ENCODE peak calls at places on chromosomes 6 and 20, in six cellular contexts. U, V, E, X, T and L are unnamed samples.

GRCh38 chr6:109508166-109508860 is 25.3 kb upstream of the ZBTB24 start:
- DNase-seq in U (peak; percentile 18), V (no peak), E (no peak), X (no peak), T (no peak), L (no peak)

GRCh38 chr20:35091808-35092523 is 641 bp downstream of the TRPC4AP start:
- DNase-seq in U (peak; percentile 16), V (no peak), E (no peak), X (no peak), T (peak; percentile 12), L (no peak)

GRCh38 chr20:59195316-59195993 is 31.8 kb downstream of the ZNF831 start:
- DNase-seq in U (no peak), V (no peak), E (no peak), X (no peak), T (no peak), L (no peak)

GRCh38 chr6:39835856-39836442 is 43.8 kb downstream of the DAAM2 start:
- DNase-seq in U (peak; percentile 37), V (no peak), E (no peak), X (no peak), T (no peak), L (no peak)

GRCh38 chr6:141641951-141642350 is 490.8 kb upstream of the GJE1 start:
- DNase-seq in U (no peak), V (no peak), E (no peak), X (no peak), T (no peak), L (no peak)

GRCh38 chr6:105994522-105995402 is 91.4 kb upstream of the PRDM1 start:
- DNase-seq in U (peak; percentile 78), V (peak; percentile 51), E (peak; percentile 30), X (no peak), T (peak; percentile 34), L (no peak)

GRCh38 chr6:6230286-6230685 is 90.2 kb downstream of the F13A1 start:
- DNase-seq in U (no peak), V (no peak), E (no peak), X (no peak), T (peak; percentile 44), L (no peak)

GRCh38 chr6:107713214-107713962 is 110.7 kb downstream of the SCML4 start:
- DNase-seq in U (no peak), V (peak; percentile 35), E (no peak), X (no peak), T (peak; percentile 78), L (no peak)

GRCh38 chr20:41617931-41618806 is at the start of gene CHD6:
- DNase-seq in U (peak; percentile 99), V (peak; percentile 99), E (peak; percentile 98), X (peak; percentile 98), T (peak; percentile 100), L (peak; percentile 95)

GRCh38 chr6:61810047-61810446 is 476.0 kb downstream of the KHDRBS2 start:
- DNase-seq in U (no peak), V (no peak), E (no peak), X (no peak), T (no peak), L (no peak)

GRCh38 chr20:45449528-45449927 is 20.0 kb upstream of the WFDC2 start:
- DNase-seq in U (no peak), V (no peak), E (no peak), X (no peak), T (no peak), L (no peak)

GRCh38 chr20:62570897-62571666 is 71.2 kb upstream of the SLCO4A1 start:
- DNase-seq in U (no peak), V (no peak), E (no peak), X (no peak), T (no peak), L (no peak)

GRCh38 chr6:83265384-83265783 is 72.2 kb downstream of the RWDD2A start:
- DNase-seq in U (peak; percentile 73), V (no peak), E (no peak), X (no peak), T (no peak), L (peak; percentile 1)

GRCh38 chr20:16404640-16405039 is 168.6 kb downstream of the KIF16B start:
- DNase-seq in U (no peak), V (no peak), E (no peak), X (no peak), T (no peak), L (no peak)

GRCh38 chr6:113137411-113137810 is 719.7 kb upstream of the MARCKS start:
- DNase-seq in U (no peak), V (no peak), E (no peak), X (no peak), T (no peak), L (no peak)

GRCh38 chr6:27894839-27895762 is 17.1 kb downstream of the OR2B2 start:
- DNase-seq in U (peak; percentile 88), V (peak; percentile 67), E (peak; percentile 61), X (no peak), T (peak; percentile 91), L (no peak)

GRCh38 chr20:57620999-57621398 is 773 bp upstream of the ZBP1 start:
- DNase-seq in U (no peak), V (no peak), E (no peak), X (no peak), T (peak; percentile 83), L (no peak)

GRCh38 chr20:23446505-23446904 is 6.2 kb downstream of the CST11 start:
- DNase-seq in U (peak; percentile 21), V (no peak), E (no peak), X (no peak), T (peak; percentile 45), L (peak; percentile 10)

GRCh38 chr20:2746636-2747265 is 53.7 kb downstream of the CPXM1 start:
- DNase-seq in U (no peak), V (peak; percentile 3), E (no peak), X (no peak), T (no peak), L (no peak)

GRCh38 chr6:6987749-6988148 is 120.0 kb upstream of the RREB1 start:
- DNase-seq in U (no peak), V (no peak), E (no peak), X (no peak), T (no peak), L (no peak)

GRCh38 chr6:74458536-74458935 is 747.3 kb downstream of the COL12A1 start:
- DNase-seq in U (peak; percentile 31), V (no peak), E (no peak), X (no peak), T (no peak), L (no peak)

GRCh38 chr20:4813076-4813838 is 91.5 kb downstream of the PRND start:
- DNase-seq in U (no peak), V (peak; percentile 22), E (peak; percentile 84), X (no peak), T (peak; percentile 87), L (no peak)

GRCh38 chr6:49550413-49551125 is at the start of gene C6orf141:
- DNase-seq in U (no peak), V (no peak), E (peak; percentile 28), X (no peak), T (no peak), L (no peak)

GRCh38 chr6:5569491-5569890 is 308.2 kb downstream of the FARS2 start:
- DNase-seq in U (peak; percentile 49), V (no peak), E (no peak), X (no peak), T (no peak), L (no peak)

GRCh38 chr6:78062993-78063392 is 410.2 kb downstream of the MEI4 start:
- DNase-seq in U (no peak), V (no peak), E (no peak), X (no peak), T (no peak), L (no peak)

GRCh38 chr6:56902551-56903464 is 52.1 kb upstream of the BEND6 start:
- DNase-seq in U (peak; percentile 76), V (no peak), E (no peak), X (no peak), T (peak; percentile 57), L (no peak)

DNA sequence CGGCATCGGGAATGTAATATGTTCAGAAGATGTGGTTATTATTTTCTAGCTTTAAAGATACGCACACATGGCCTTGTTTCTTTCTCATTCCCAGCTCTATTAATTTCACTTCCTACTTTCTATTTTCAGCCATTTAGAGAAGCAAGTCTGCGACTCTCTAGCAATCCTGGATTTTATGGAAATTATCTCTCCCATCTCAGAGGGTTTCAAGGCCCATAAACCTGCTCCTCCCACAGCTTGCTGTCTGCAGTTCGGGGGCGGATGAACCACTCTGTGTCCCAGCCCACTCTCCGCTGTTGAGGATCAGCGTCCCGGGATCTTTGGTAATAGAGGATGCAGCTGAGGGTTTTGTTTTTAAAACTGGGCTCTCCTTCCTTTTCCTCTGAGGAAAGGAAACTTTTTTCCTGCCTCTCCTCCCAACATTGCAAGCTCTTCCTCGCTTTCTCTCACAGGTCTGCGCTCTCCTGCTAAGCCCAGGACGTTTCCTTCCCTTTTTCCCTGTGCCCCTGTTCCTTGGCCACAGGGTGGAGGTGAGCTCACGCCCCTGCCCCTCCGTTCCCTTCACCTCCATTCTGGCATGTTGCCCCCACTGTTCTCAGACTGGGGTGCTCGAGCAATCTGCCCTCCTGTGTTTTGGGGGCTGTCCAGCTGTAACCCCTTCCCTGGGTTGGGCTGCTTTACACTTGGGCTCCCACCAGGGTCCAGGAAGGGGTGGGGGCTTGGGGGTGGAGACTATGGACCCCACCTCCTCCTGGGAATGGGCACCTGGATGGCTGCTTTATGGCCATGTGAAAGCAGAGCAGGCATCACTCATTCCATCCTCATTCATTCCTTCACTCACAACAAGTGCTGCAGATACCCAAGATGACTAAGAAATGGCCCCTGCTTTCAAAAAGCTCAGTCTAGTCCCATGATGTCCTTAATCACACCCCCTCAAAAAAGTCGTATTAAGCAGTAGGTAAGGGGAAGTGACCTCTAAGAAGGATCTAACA is 54.9 kb downstream of the ZBTB9 start:
- DNase-seq in U (no peak), V (no peak), E (no peak), X (no peak), T (no peak), L (no peak)
- H3K4me3 ChIP-seq in U (no peak overlapping the region), V (no peak overlapping the region), E (no peak overlapping the region), X (no peak overlapping the region), T (no peak overlapping the region), L (no peak overlapping the region)

DNA sequence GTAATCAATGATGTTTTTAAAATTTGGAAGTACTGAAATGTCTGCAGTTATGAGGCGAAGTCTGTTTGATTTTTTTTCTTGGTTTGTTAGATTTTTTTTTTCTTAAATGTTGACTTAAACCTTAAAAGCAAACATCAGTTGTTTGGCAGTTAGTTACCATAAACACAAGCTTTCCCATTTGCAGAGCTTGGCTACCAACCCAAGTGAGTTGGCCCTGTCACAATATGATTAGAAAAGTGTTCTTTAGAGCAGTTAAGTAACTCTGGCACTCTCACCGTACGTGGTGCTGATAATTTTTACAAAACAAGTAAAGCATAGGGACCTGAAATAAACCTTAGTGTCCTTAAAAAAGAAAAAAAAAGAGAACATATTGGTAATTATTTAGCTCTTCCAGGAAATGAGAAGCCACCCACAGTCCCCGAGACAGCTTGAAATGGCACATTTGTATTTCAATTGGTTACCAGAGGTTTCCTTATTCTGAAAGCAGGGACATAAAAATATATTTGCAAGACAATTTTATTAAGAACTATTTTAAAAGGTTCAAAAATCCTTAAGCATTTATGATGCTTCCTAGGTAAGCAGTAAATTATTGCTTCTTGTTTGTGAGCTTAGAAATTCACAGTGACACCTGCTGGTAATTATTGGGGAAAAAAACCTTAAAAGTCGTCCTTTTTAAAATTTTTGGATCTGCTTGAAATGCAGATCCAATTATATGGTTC is 3.9 kb downstream of the HEY2 start:
- DNase-seq in U (peak; percentile 16), V (no peak), E (no peak), X (no peak), T (peak; percentile 41), L (no peak)
- TF ChIP-seq CTCF in U (peak; percentile 36), V (peak; percentile 54), E (peak; percentile 33), X (no peak), T (peak; percentile 87), L (peak; percentile 35)

GRCh38 chr20:3801846-3802245 is 5.7 kb downstream of the CDC25B start:
- DNase-seq in U (no peak), V (no peak), E (no peak), X (no peak), T (no peak), L (no peak)
- H3K36me3 ChIP-seq in U (peaks cover 72% of the 10 kb centered on the region), V (peaks cover 63% of the 10 kb centered on the region), E (peaks cover 26% of the 10 kb centered on the region), X (peaks cover 33% of the 10 kb centered on the region), T (peaks cover 85% of the 10 kb centered on the region), L (peaks cover 1% of the 10 kb centered on the region)

GRCh38 chr6:46254946-46255345 is 84.2 kb upstream of the ENPP5 start:
- DNase-seq in U (no peak), V (no peak), E (no peak), X (no peak), T (no peak), L (no peak)
- H3K4me3 ChIP-seq in U (no peak overlapping the region), V (no peak overlapping the region), E (no peak overlapping the region), X (no peak overlapping the region), T (no peak overlapping the region), L (no peak overlapping the region)